ENCODE peak calls at places on chromosomes 3 and 15, in eight cellular contexts. J is GM23338; N is endothelial cell of umbilical vein; G is fibroblast of lung; H is sigmoid colon; L is CD4-positive, alpha-beta T cell; W is tibial nerve; E is adrenal gland. Z is an unnamed sample.

GRCh38 chr15:60703196-60703933 is 224.4 kb upstream of the ICE2 start:
- DNase-seq in J (no peak), N (no peak), G (no peak), H (no peak), L (no peak), W (no peak), E (no peak), Z (no peak)

GRCh38 chr15:40330368-40330836 is 6.9 kb downstream of the INAFM2 start:
- DNase-seq in J (no peak), N (no peak), G (peak), H (peak), L (no peak), W (no peak), E (no peak), Z (no peak)

GRCh38 chr3:83248454-83248853 is 1487.0 kb upstream of the GBE1 start:
- DNase-seq in J (no peak), N (no peak), G (no peak), H (no peak), L (no peak), W (no peak), E (no peak), Z (no peak)

GRCh38 chr3:121064121-121064520 is 156.1 kb downstream of the STXBP5L start:
- DNase-seq in J (no peak), N (no peak), G (no peak), H (no peak), L (no peak), W (no peak), E (no peak), Z (no peak)

GRCh38 chr15:35437157-35437556 is 108.8 kb downstream of the DPH6 start:
- DNase-seq in J (peak), N (peak), G (peak), H (no peak), L (no peak), W (no peak), E (no peak), Z (no peak)

GRCh38 chr15:61888074-61888780 is 172.0 kb downstream of the VPS13C start:
- DNase-seq in J (no peak), N (no peak), G (peak), H (no peak), L (no peak), W (no peak), E (no peak), Z (no peak)

GRCh38 chr3:143654906-143655305 is 193.4 kb downstream of the SLC9A9 start:
- DNase-seq in J (no peak), N (no peak), G (no peak), H (no peak), L (no peak), W (no peak), E (no peak), Z (no peak)

GRCh38 chr3:100316656-100317069 is 17.9 kb upstream of the NIT2 start:
- DNase-seq in J (peak), N (peak), G (peak), H (no peak), L (peak), W (peak), E (peak), Z (peak)

GRCh38 chr15:44029940-44030568 is 165.0 kb downstream of the FRMD5 start:
- DNase-seq in J (no peak), N (peak), G (peak), H (no peak), L (no peak), W (no peak), E (no peak), Z (no peak)

GRCh38 chr3:132232231-132232792 is 84.9 kb upstream of the ACP3 start:
- DNase-seq in J (no peak), N (no peak), G (no peak), H (no peak), L (no peak), W (no peak), E (no peak), Z (no peak)

GRCh38 chr3:123070471-123070870 is 3.6 kb downstream of the PDIA5 start:
- DNase-seq in J (no peak), N (no peak), G (no peak), H (no peak), L (no peak), W (no peak), E (no peak), Z (no peak)

GRCh38 chr3:33915796-33916589 is 117.6 kb downstream of the PDCD6IP start:
- DNase-seq in J (peak), N (no peak), G (peak), H (no peak), L (no peak), W (no peak), E (peak), Z (no peak)

GRCh38 chr3:55634345-55634744 is 147.2 kb upstream of the WNT5A start:
- DNase-seq in J (no peak), N (no peak), G (no peak), H (no peak), L (no peak), W (no peak), E (no peak), Z (no peak)

GRCh38 chr3:123328851-123329635 is 119.8 kb downstream of the ADCY5 start:
- DNase-seq in J (peak), N (peak), G (peak), H (peak), L (peak), W (peak), E (peak), Z (no peak)

GRCh38 chr3:30477149-30477921 is 129.1 kb upstream of the TGFBR2 start:
- DNase-seq in J (no peak), N (peak), G (no peak), H (no peak), L (no peak), W (no peak), E (no peak), Z (no peak)

GRCh38 chr15:77354064-77354463 is 65.8 kb downstream of the PEAK1 start:
- DNase-seq in J (no peak), N (no peak), G (no peak), H (no peak), L (no peak), W (no peak), E (no peak), Z (no peak)

GRCh38 chr3:32577621-32578556 is 7.2 kb upstream of the DYNC1LI1 start:
- DNase-seq in J (no peak), N (no peak), G (peak), H (no peak), L (no peak), W (no peak), E (no peak), Z (no peak)

GRCh38 chr15:76235186-76235826 is 76.0 kb downstream of the ETFA start:
- DNase-seq in J (peak), N (peak), G (peak), H (no peak), L (no peak), W (no peak), E (no peak), Z (peak)

GRCh38 chr3:125229707-125230106 is 17.2 kb upstream of the SLC12A8 start:
- DNase-seq in J (peak), N (no peak), G (no peak), H (no peak), L (no peak), W (no peak), E (no peak), Z (no peak)

GRCh38 chr3:64163755-64164148 is 61.5 kb downstream of the PRICKLE2 start:
- DNase-seq in J (peak), N (no peak), G (peak), H (no peak), L (no peak), W (no peak), E (no peak), Z (peak)

GRCh38 chr3:9402410-9403228 is 5.2 kb downstream of the SETD5 start:
- DNase-seq in J (peak), N (no peak), G (peak), H (no peak), L (no peak), W (no peak), E (no peak), Z (no peak)

GRCh38 chr3:13620776-13621365 is 71.9 kb downstream of the FBLN2 start:
- DNase-seq in J (no peak), N (no peak), G (no peak), H (no peak), L (no peak), W (no peak), E (no peak), Z (no peak)

GRCh38 chr3:5197470-5198312 is 10.2 kb downstream of the EDEM1 start:
- DNase-seq in J (peak), N (no peak), G (peak), H (no peak), L (peak), W (no peak), E (no peak), Z (no peak)

GRCh38 chr3:13353936-13354542 is 66.1 kb downstream of the NUP210 start:
- DNase-seq in J (no peak), N (no peak), G (no peak), H (no peak), L (no peak), W (no peak), E (no peak), Z (no peak)

GRCh38 chr3:127574880-127575878 is 15.4 kb downstream of the TPRA1 start:
- DNase-seq in J (peak), N (peak), G (peak), H (peak), L (peak), W (peak), E (peak), Z (peak)

GRCh38 chr3:158086776-158087175 is 19.4 kb downstream of the SHOX2 start:
- DNase-seq in J (no peak), N (no peak), G (no peak), H (no peak), L (no peak), W (no peak), E (no peak), Z (no peak)
- TF ChIP-seq CTCF in J (no peak), N (no peak), G (no peak), H (no peak), L (no peak), W (no peak), E (no peak), Z (no peak)

GRCh38 chr3:171829841-171830559 is 13.1 kb upstream of the TMEM212 start:
- DNase-seq in J (peak), N (peak), G (peak), H (peak), L (no peak), W (peak), E (peak), Z (no peak)

GRCh38 chr3:171828852-171829770 is 14.0 kb upstream of the TMEM212 start:
- DNase-seq in J (no peak), N (peak), G (no peak), H (no peak), L (no peak), W (no peak), E (no peak), Z (no peak)

GRCh38 chr3:171825222-171825828 is 15.0 kb upstream of the PLD1 start:
- DNase-seq in J (peak), N (peak), G (peak), H (peak), L (no peak), W (peak), E (no peak), Z (no peak)

GRCh38 chr3:171827385-171827784 is 15.8 kb upstream of the TMEM212 start:
- DNase-seq in J (no peak), N (no peak), G (no peak), H (no peak), L (no peak), W (no peak), E (no peak), Z (no peak)

DNA sequence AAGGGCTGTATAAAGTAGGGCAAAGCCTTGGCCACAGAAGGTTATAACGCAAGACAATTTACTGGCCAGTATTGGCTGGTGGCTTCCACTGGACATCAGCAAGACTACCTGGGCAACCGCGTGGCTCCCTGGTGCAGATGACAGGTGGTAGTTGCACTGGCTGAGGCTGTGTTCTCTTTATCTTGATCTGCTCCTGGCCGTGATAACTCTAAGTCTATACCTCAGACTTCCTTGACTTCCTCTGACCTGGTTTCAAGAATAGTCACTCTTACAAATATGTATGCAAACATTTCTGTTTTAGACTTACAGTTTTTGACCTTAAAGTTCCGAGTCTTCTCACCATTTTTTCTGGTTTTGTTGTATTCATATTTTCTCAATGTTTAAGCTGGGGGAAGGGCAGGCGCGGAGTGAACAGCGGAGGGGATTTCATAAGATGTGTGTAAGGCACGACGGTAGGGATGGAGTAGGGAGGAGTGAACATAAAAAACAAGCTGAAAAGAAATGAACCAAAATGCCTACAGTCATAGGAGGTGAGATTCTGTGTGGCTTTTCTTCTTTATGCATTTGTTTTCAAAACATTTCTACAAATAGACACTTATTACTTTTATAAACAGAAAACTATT is 15.2 kb upstream of the TMEM212 start:
- DNase-seq in J (no peak), N (no peak), G (no peak), H (no peak), L (no peak), W (no peak), E (no peak), Z (no peak)
- H3K27ac ChIP-seq in J (no peak), N (no peak), G (no peak), H (no peak), L (no peak), W (no peak), E (no peak), Z (no peak)

GRCh38 chr15:63994073-63994600 is 52.1 kb downstream of the DAPK2 start:
- DNase-seq in J (no peak), N (peak), G (no peak), H (no peak), L (no peak), W (no peak), E (no peak), Z (no peak)
- TF ChIP-seq CTCF in J (no peak), N (no peak), G (no peak), H (no peak), L (no peak), W (no peak), E (no peak), Z (no peak)

GRCh38 chr3:51747840-51748239 is 31.2 kb downstream of the IQCF6 start:
- DNase-seq in J (no peak), N (no peak), G (no peak), H (no peak), L (no peak), W (no peak), E (no peak), Z (no peak)
- H3K27ac ChIP-seq in J (no peak), N (no peak), G (no peak), H (no peak), L (no peak), W (no peak), E (no peak), Z (no peak)

DNA sequence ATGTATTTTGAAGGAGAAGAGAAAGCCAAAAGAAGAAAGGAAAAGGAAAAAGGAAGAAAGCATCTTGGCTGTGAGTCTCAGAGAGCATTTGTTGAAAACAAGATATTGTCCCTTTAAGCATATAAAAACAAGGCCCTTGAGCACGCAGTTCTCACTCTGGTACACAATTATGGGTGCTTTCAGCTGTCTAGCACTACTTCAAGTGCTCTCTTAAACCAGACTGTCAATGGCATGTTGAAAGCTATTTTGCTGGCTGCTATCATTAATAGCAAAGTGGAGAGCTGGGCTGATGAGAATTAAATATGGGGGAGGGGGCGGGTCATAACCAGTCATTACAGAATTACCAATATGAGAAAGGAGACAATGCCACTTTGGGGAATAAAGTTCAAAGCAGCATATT is 9.3 kb downstream of the TLE3 start:
- DNase-seq in J (no peak), N (no peak), G (no peak), H (no peak), L (no peak), W (no peak), E (no peak), Z (no peak)
- TF ChIP-seq CTCF in J (no peak), N (no peak), G (no peak), H (no peak), L (no peak), W (no peak), E (no peak), Z (no peak)

DNA sequence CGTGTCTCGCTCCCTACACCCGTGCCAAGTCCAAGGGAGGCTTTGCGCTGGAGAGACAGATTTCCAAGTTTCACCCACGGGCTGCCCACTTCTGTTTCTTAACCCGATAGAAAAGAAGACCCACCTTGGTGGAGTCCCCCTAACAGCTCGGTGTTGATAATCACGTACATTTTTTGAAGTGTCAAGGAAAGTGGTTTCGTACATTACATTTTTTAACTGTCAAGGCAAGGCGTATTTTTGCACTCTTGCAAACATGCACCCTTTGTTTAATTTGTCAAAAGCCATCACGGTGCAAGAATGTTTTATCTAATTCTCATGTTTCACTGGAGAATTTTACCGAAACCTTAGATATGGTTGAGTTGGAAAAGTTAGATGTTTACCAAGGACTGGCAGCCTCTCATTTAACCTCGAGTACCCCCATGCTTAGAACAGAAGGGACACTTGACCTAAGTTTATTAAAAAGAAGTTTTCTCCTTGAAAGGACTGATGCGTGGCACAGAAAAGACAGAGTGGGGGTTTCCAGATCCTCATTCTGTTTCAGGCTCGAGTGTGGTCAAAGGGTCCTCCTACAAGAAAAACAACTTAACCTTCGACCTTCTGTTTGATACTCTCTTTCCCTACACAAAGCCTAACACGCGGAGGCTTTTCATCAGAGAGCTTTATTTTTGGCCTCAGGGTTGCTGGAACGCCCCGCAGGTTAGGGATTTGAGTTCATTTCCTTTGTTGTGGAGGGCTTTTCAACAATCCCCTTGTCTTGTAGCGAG is 882 bp downstream of the GXYLT2 start:
- DNase-seq in J (peak), N (peak), G (peak), H (no peak), L (no peak), W (no peak), E (no peak), Z (no peak)
- H3K27ac ChIP-seq in J (no peak), N (no peak), G (no peak), H (peak), L (no peak), W (peak), E (no peak), Z (peak)

DNA sequence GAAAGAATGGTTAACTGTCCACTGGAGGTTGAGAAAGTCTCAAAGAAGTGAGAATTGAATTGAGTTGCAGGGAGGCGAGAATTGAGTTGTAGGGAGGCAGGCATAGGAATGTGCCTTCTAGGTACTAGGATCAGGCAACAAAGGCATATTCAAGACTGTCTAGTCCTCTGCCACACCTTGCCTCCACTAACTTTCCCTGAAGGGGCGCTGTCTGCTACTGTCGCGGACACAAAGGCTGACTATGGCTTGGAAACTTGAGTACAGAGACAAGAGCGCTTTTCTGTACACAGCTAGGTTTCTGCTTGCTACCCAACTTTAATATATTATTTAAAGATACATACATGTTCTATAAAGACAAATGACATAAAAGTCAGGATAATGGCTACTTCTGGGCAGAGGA is 10.4 kb upstream of the FBXL22 start:
- DNase-seq in J (peak), N (no peak), G (no peak), H (no peak), L (no peak), W (no peak), E (no peak), Z (no peak)
- TF ChIP-seq CTCF in J (peak), N (no peak), G (no peak), H (no peak), L (no peak), W (no peak), E (no peak), Z (no peak)

GRCh38 chr15:63948436-63948835 is 97.8 kb downstream of the DAPK2 start:
- DNase-seq in J (no peak), N (no peak), G (no peak), H (no peak), L (no peak), W (no peak), E (no peak), Z (no peak)

GRCh38 chr15:63945838-63946298 is 100.4 kb downstream of the DAPK2 start:
- DNase-seq in J (peak), N (no peak), G (no peak), H (no peak), L (no peak), W (no peak), E (peak), Z (no peak)

GRCh38 chr15:63947228-63947627 is 99.1 kb downstream of the DAPK2 start:
- DNase-seq in J (no peak), N (no peak), G (no peak), H (no peak), L (no peak), W (no peak), E (no peak), Z (no peak)

GRCh38 chr15:63945005-63945788 is 101.1 kb downstream of the DAPK2 start:
- DNase-seq in J (peak), N (peak), G (peak), H (peak), L (peak), W (peak), E (peak), Z (no peak)

DNA sequence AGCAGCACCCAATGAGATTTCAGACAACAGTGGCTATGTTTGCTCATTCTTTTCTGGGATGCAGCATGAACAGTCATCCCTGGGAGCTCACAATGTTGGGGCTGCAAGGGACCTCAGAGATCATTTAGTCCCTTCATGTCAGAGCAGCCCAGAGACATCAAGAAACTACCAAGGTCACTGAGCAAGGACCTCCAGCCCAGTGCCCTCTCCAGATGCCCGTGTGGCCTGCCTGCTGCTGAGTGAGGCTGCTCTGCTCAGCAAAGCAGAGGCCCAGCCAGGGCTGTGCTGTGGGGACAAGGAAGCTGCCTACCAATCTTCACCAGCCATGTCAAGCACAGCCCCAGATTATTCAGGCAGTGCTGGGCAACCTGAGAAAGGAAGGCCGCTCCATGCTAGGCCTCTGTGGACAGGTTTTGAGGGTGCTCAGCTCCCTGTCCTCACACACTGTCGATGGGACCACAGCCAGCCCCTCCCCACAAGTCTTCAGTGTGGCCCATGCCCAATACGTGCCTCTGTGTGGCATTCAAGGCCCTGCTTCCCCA is 99.7 kb downstream of the DAPK2 start:
- DNase-seq in J (no peak), N (no peak), G (no peak), H (no peak), L (no peak), W (no peak), E (no peak), Z (no peak)
- H3K27ac ChIP-seq in J (no peak), N (no peak), G (no peak), H (no peak), L (no peak), W (no peak), E (no peak), Z (no peak)

Z was measured in AG04450.